ENCODE peak calls at places on chromosomes 1 and 21, in four cellular contexts. H, O, U and R are unnamed samples.

GRCh38 chr1:116508984-116509980 is 61.5 kb downstream of the CD58 start:
- DNase-seq in U (no peak), H (no peak), O (no peak), R (no peak)

GRCh38 chr1:29513357-29513756 is 277.0 kb downstream of the PTPRU start:
- DNase-seq in H (peak; percentile 71), U (no peak), O (peak; percentile 22), R (no peak)

GRCh38 chr1:150875197-150876110 is 945 bp downstream of the ARNT start:
- DNase-seq in H (no peak), O (no peak), U (no peak), R (no peak)

GRCh38 chr1:12617511-12617900 is 504 bp downstream of the DHRS3 start:
- DNase-seq in H (no peak), U (no peak), O (no peak), R (no peak)

GRCh38 chr1:20183035-20183434 is 2.9 kb upstream of the UBXN10 start:
- DNase-seq in U (no peak), H (no peak), O (no peak), R (no peak)

GRCh38 chr21:34941162-34941561 is 107.9 kb downstream of the RUNX1 start:
- DNase-seq in U (no peak), O (no peak), H (peak; percentile 56), R (no peak)

GRCh38 chr1:116874622-116875277 is 35.0 kb upstream of the PTGFRN start:
- DNase-seq in O (no peak), U (no peak), H (no peak), R (no peak)

GRCh38 chr1:43349594-43350306 is 9.0 kb upstream of the CDC20 start:
- DNase-seq in U (no peak), O (no peak), H (peak; percentile 41), R (no peak)

GRCh38 chr1:30929944-30930525 is 21.5 kb upstream of the SDC3 start:
- DNase-seq in O (no peak), H (no peak), U (no peak), R (no peak)

GRCh38 chr1:29490204-29490934 is 254.0 kb downstream of the PTPRU start:
- DNase-seq in O (no peak), U (no peak), H (no peak), R (no peak)

GRCh38 chr1:220891221-220892085 is 12.2 kb downstream of the HLX start:
- DNase-seq in H (peak; percentile 36), O (no peak), U (no peak), R (no peak)

GRCh38 chr1:220888665-220888986 is 9.4 kb downstream of the HLX start:
- DNase-seq in O (no peak), H (no peak), U (no peak), R (no peak)

GRCh38 chr1:220889333-220889732 is 10.1 kb downstream of the HLX start:
- DNase-seq in H (no peak), U (no peak), O (no peak), R (no peak)

GRCh38 chr1:220890582-220890981 is 11.3 kb downstream of the HLX start:
- DNase-seq in H (no peak), U (no peak), O (no peak), R (no peak)

DNA sequence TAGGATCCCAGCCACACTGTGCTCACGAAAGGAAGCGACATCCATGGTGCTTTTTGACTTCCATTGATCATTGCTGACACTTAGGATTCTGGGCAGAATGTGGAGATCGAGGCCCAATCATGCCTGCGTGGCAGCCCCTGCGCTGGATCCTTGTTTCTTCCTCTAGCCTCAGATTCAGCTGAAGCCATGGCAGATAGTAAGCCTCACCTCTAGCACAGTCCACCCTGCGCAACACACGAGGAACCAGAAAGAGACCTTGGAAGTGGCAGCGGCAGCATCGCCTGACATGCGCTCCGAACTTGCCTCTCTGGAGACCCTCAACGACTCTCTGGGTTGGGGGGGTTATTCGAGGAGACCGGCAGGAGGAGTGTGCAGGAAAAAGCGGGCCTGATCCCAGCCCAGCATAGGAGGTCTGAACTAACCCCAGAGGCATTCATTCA is 10.6 kb downstream of the HLX start:
- DNase-seq in U (no peak), H (no peak), O (no peak), R (no peak)
- H3K27me3 ChIP-seq in U (peaks cover 98% of the 10 kb centered on the region), H (peaks cover 100% of the 10 kb centered on the region), O (peaks cover 97% of the 10 kb centered on the region), R (peaks cover 57% of the 10 kb centered on the region)

DNA sequence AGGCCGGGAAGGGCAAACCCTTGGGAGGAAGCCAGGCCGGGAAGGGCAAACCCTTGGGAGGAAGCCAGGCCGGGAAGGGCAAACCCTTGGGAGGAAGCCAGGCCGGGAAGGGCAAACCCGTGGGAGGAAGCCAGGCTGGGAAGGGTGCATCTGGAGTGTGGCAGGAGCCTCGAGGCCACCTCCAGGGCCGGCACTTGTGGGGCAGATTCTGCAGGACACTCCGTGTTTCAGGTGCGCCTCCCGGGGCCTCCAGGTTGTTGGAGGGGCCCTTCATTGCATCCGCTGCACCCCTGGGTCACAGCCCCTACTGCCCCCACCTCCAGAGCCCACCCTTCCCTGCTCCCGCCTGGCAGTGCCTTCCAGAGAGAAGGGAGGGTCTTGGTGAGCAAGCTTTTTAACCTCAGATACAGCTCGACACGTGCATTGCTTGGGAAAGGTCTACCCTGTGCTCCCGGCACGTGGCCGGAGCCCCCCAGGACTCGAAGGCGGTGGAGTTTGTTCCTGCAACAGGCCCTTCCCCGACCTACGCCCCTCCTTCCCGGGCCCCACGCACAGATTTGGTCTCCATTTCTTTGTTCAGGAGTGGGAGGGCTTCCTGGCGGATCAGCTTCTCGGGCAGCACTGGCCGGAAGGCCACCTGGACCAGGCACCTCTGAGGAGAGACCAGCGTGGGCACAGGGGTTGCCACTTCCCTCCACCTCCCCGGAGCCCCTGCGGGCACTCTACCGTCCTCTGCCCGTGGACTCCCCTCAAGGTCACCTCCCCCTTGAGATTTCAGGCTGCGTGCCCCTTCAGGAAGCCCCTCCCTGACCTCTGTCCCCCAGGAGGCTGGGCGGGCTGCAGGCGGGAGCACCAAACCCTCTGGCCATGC is 9.4 kb upstream of the TMEM52 start:
- DNase-seq in U (no peak), H (no peak), O (no peak), R (no peak)
- H3K27me3 ChIP-seq in U (no peaks in the 10 kb centered on the region), H (no peaks in the 10 kb centered on the region), O (no peaks in the 10 kb centered on the region), R (no peaks in the 10 kb centered on the region)

GRCh38 chr1:71046891-71047634 is 553 bp downstream of the PTGER3 start:
- DNase-seq in O (no peak), H (peak; percentile 6), U (no peak), R (peak; percentile 38)
- H3K27me3 ChIP-seq in O (peaks cover 46% of the 10 kb centered on the region), H (peaks cover 45% of the 10 kb centered on the region), U (peaks cover 40% of the 10 kb centered on the region), R (no peaks in the 10 kb centered on the region)

DNA sequence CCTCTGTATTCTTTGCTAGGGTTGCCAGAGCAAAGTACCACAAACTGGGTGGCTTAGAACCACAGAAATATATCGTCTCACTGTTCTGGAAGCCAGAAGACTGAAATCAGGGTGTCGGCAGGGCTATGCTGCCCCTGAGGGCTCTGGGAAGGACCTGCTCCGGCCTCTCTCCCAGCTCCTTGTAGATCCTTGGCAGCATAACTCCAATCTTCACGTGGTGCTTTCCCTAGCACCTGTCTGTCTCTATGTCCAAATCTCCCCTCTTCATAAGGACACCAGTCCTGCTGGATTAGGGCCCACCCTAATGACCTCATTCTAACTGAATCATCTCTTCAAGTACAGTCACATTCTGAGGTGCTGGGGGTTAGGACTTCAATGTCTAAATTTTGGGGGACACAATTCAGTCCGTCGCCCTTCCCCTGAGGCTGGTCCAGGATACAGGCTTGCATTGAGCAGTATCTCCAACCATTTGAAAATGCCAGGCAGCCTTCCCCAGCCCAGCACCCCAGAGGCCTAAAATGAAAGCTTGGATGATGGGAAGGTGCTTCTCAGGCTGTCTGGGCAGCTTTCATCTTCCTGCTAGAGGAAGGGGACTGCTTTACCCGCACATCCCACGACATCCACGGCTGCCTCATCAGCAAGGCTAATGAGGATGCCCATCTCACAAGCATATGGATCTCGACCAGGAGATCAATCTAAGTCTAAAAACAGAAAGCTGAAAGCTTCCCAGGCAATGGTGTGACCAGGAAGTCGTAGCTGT is 24.7 kb downstream of the TRIM67 start:
- DNase-seq in O (no peak), H (no peak), U (no peak), R (no peak)
- H3K27me3 ChIP-seq in O (peaks cover 72% of the 10 kb centered on the region), H (peaks cover 2% of the 10 kb centered on the region), U (no peaks in the 10 kb centered on the region), R (no peaks in the 10 kb centered on the region)

GRCh38 chr21:44351535-44352252 is 1.7 kb upstream of the TRPM2 start:
- DNase-seq in H (no peak), O (no peak), U (no peak), R (no peak)
- H3K27me3 ChIP-seq in H (no peaks in the 10 kb centered on the region), O (peaks cover 78% of the 10 kb centered on the region), U (peaks cover 25% of the 10 kb centered on the region), R (peaks cover 3% of the 10 kb centered on the region)

GRCh38 chr1:234780112-234780511 is 170.1 kb upstream of the IRF2BP2 start:
- DNase-seq in H (no peak), O (no peak), U (no peak), R (no peak)
- H3K27me3 ChIP-seq in H (peaks cover 48% of the 10 kb centered on the region), O (peaks cover 53% of the 10 kb centered on the region), U (no peaks in the 10 kb centered on the region), R (peaks cover 3% of the 10 kb centered on the region)

GRCh38 chr1:203275656-203276272 is 29.6 kb upstream of the BTG2 start:
- DNase-seq in H (no peak), O (no peak), U (no peak), R (peak; percentile 24)

GRCh38 chr1:203278885-203279406 is 26.4 kb upstream of the BTG2 start:
- DNase-seq in U (no peak), O (no peak), H (no peak), R (no peak)

GRCh38 chr1:203276408-203276807 is 28.9 kb upstream of the BTG2 start:
- DNase-seq in U (no peak), H (no peak), O (no peak), R (peak; percentile 27)

GRCh38 chr1:203278087-203278884 is 27.0 kb upstream of the BTG2 start:
- DNase-seq in H (peak; percentile 53), O (peak; percentile 97), U (peak; percentile 83), R (peak; percentile 98)

DNA sequence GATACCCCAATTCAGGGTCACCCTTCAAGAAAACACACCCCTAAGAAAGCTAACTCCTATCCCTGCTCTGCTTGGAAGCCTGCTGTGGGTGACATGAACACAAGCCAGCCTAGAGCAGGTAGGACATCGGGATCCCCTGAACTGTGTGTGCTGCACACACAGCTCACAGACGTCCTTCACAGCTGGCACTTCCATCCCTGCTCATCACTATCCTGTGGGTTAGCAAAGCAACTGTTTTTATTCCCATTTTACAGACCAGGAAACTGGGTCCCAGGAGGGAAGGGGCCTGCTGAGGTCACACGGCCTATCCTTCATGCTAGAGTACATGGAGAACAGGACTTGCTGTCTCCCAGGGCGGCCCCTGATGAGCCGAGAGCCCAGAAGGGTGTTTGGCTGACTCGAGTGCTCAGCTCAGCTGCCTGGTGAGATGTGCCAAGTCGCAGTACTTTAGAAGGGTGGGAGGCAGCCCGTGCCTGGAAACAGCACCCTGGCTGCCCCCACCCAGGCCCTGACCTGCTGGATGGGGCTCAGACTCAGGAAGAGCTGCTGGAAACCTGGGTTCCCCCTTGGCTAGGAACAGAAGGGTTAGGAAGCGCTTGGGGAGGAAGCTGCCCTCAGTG is 28.3 kb upstream of the BTG2 start:
- DNase-seq in H (no peak), O (peak; percentile 64), U (no peak), R (peak; percentile 61)
- H3K27me3 ChIP-seq in H (peaks cover 9% of the 10 kb centered on the region), O (no peaks in the 10 kb centered on the region), U (no peaks in the 10 kb centered on the region), R (no peaks in the 10 kb centered on the region)

GRCh38 chr1:228007054-228007800 is 429 bp downstream of the WNT3A start:
- DNase-seq in U (peak; percentile 10), H (peak; percentile 54), O (no peak), R (peak; percentile 9)
- H3K27me3 ChIP-seq in U (peaks cover 74% of the 10 kb centered on the region), H (peaks cover 99% of the 10 kb centered on the region), O (peaks cover 98% of the 10 kb centered on the region), R (peaks cover 3% of the 10 kb centered on the region)

GRCh38 chr1:165536016-165536415 is 7.8 kb upstream of the LRRC52 start:
- DNase-seq in O (no peak), H (no peak), U (no peak), R (no peak)

GRCh38 chr1:165532053-165532452 is 11.7 kb upstream of the LRRC52 start:
- DNase-seq in O (no peak), H (no peak), U (no peak), R (no peak)

GRCh38 chr1:165537351-165538107 is 6.3 kb upstream of the LRRC52 start:
- DNase-seq in H (no peak), O (no peak), U (no peak), R (no peak)

GRCh38 chr1:165531021-165531420 is 12.8 kb upstream of the LRRC52 start:
- DNase-seq in O (no peak), H (no peak), U (no peak), R (no peak)

GRCh38 chr1:165533254-165533653 is 10.5 kb upstream of the LRRC52 start:
- DNase-seq in O (no peak), H (no peak), U (no peak), R (no peak)
- H3K27me3 ChIP-seq in O (no peaks in the 10 kb centered on the region), H (no peaks in the 10 kb centered on the region), U (no peaks in the 10 kb centered on the region), R (no peaks in the 10 kb centered on the region)